ENCODE peak calls at places on chromosome 4, in six cellular contexts. Z, F, P, Q, T and V are unnamed samples.

GRCh38 chr4:7980036-7980435 is 40.4 kb upstream of the AFAP1 start:
- DNase-seq in Z (no peak), Q (no peak), T (no peak), P (no peak), F (no peak), V (no peak)

GRCh38 chr4:73197220-73197619 is 61.4 kb downstream of the ANKRD17 start:
- DNase-seq in T (no peak), F (no peak), Z (no peak), Q (no peak), P (no peak), V (no peak)

GRCh38 chr4:155548173-155548572 is 118.5 kb upstream of the GUCY1A1 start:
- DNase-seq in F (no peak), Z (no peak), T (no peak), P (no peak), Q (no peak), V (no peak)

GRCh38 chr4:2824329-2825183 is 19.1 kb upstream of the ADD1 start:
- DNase-seq in T (no peak), F (no peak), Q (peak), Z (peak), P (no peak), V (no peak)

GRCh38 chr4:127165971-127166370 is 466.8 kb upstream of the INTU start:
- DNase-seq in F (no peak), Z (no peak), P (no peak), T (no peak), Q (no peak), V (no peak)

GRCh38 chr4:53920116-53920515 is 144.3 kb downstream of the CHIC2 start:
- DNase-seq in Q (no peak), P (no peak), F (no peak), T (no peak), Z (no peak), V (no peak)

GRCh38 chr4:186724048-186724860 is 598 bp upstream of the FAT1 start:
- DNase-seq in Q (no peak), T (no peak), F (no peak), P (no peak), Z (peak), V (no peak)

GRCh38 chr4:37891221-37892159 is 606 bp downstream of the TBC1D1 start:
- DNase-seq in Z (no peak), P (no peak), F (peak), Q (no peak), T (peak), V (peak)

GRCh38 chr4:156547439-156547838 is 424.2 kb downstream of the PDGFC start:
- DNase-seq in P (peak), F (no peak), Q (no peak), Z (no peak), T (peak), V (no peak)

GRCh38 chr4:127849505-127850234 is 31.0 kb upstream of the PLK4 start:
- DNase-seq in F (no peak), Z (no peak), T (no peak), Q (no peak), P (no peak), V (no peak)

GRCh38 chr4:85153221-85153620 is 186.7 kb upstream of the WDFY3 start:
- DNase-seq in Z (no peak), Q (no peak), F (no peak), P (no peak), T (no peak), V (no peak)

GRCh38 chr4:118811008-118811764 is 24.7 kb downstream of the SEC24D start:
- DNase-seq in Q (no peak), Z (no peak), F (no peak), P (peak), T (peak), V (no peak)

GRCh38 chr4:14225683-14226207 is 598.2 kb upstream of the BOD1L1 start:
- DNase-seq in T (no peak), Z (no peak), Q (no peak), F (no peak), P (no peak), V (no peak)

DNA sequence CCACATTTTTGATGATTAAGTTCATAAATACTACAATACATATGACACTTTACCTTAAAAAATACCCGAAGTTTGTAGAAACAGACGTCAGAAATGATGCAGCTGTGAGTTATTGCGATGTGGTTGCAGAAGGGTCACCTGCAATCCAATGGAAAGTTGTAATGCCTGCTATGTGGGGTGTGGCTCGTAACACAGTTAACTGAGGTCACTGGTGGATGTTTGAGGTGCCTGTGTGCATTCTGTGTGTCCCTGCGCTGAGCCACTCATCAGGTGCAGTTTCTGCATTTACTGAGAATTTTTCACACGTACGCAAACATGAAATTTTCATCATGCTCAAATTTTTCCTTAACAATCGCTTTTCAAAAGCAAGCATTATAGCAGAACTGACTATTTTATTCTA is 64.1 kb downstream of the ANXA5 start:
- DNase-seq in Z (no peak), F (no peak), Q (no peak), P (no peak), T (no peak), V (no peak)
- H3K4me3 ChIP-seq in Z (no peak), F (no peak), Q (no peak), P (no peak), T (no peak), V (no peak)

GRCh38 chr4:159296061-159296460 is 193.2 kb downstream of the RAPGEF2 start:
- DNase-seq in P (no peak), Z (no peak), Q (no peak), T (no peak), F (no peak), V (no peak)

GRCh38 chr4:159291176-159291575 is 188.3 kb downstream of the RAPGEF2 start:
- DNase-seq in Q (no peak), P (no peak), Z (no peak), F (no peak), T (no peak), V (no peak)

GRCh38 chr4:159292137-159292896 is 189.4 kb downstream of the RAPGEF2 start:
- DNase-seq in F (no peak), Q (no peak), Z (no peak), T (no peak), P (no peak), V (no peak)

GRCh38 chr4:159298502-159298901 is 195.6 kb downstream of the RAPGEF2 start:
- DNase-seq in P (peak), T (no peak), F (no peak), Q (no peak), Z (no peak), V (peak)

GRCh38 chr4:159297088-159297487 is 194.2 kb downstream of the RAPGEF2 start:
- DNase-seq in T (no peak), F (no peak), Z (no peak), Q (no peak), P (no peak), V (no peak)
- TF ChIP-seq CTCF in T (no peak), F (no peak), Z (no peak), Q (no peak), P (no peak), V (no peak)

GRCh38 chr4:139659735-139660424 is 5.7 kb upstream of the MGST2 start:
- DNase-seq in Z (no peak), Q (no peak), P (no peak), T (no peak), F (no peak), V (no peak)

GRCh38 chr4:139660518-139661149 is 5.0 kb upstream of the MGST2 start:
- DNase-seq in Z (no peak), P (no peak), Q (no peak), F (no peak), T (peak), V (no peak)

GRCh38 chr4:139656614-139657486 is 8.8 kb upstream of the MGST2 start:
- DNase-seq in F (peak), Z (no peak), T (peak), P (peak), Q (no peak), V (peak)

GRCh38 chr4:139658983-139659382 is 6.6 kb upstream of the MGST2 start:
- DNase-seq in P (no peak), Z (no peak), F (no peak), Q (no peak), T (no peak), V (no peak)

DNA sequence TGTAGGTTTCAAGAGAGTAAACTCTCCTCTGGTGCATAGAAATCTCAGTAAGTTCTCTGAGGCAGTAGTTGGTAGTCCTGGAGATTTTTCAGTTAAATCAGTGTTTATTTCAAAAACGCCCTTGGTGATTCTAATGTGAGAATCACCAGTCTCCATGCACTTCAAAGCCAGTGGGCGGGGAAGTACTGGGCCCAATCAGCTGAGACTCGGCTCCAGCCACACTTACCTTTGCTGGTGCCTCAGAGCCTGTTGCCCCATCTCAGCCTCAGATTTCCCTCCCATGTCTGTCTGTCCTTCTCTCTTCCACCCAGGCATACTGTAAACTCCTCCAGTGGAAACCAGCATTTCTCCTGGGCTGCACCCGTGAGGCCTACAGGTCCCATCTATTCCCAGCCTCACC is 7.4 kb upstream of the MGST2 start:
- DNase-seq in F (no peak), P (no peak), Z (no peak), T (no peak), Q (no peak), V (no peak)
- H3K4me3 ChIP-seq in F (no peak), P (no peak), Z (no peak), T (no peak), Q (no peak), V (no peak)

GRCh38 chr4:148041606-148042324 is 309.9 kb downstream of the ARHGAP10 start:
- DNase-seq in F (no peak), T (no peak), P (no peak), Q (no peak), Z (no peak), V (no peak)

GRCh38 chr4:148043990-148044645 is 312.2 kb downstream of the ARHGAP10 start:
- DNase-seq in Z (no peak), Q (no peak), P (no peak), T (no peak), F (no peak), V (no peak)

DNA sequence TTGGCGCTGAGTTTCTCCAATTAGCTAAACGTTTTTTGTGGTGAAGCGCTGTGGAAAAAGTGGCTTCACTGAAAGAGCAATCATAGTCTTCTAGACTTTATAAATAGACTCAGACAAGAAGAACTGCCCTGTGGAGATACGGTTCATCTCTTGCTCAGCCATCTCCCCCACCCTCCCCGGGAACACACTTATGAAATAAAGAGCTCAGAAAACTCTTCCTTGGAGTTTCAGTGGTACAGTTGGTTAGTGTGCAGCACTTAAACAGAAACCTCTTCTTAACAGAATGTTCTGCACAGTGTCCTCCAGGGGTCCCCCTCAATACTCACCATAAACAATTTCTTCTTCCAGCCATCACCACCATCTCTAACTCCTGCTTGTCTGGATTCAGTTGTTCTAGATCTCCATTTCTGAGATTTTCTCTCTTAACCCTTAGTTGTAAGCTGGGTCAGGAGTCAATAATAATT is 313.0 kb downstream of the ARHGAP10 start:
- DNase-seq in P (no peak), T (peak), Q (no peak), F (no peak), Z (no peak), V (peak)
- TF ChIP-seq CTCF in P (peak), T (no peak), Q (no peak), F (no peak), Z (no peak), V (peak)

GRCh38 chr4:182828678-182829025 is 88.5 kb downstream of the DCTD start:
- DNase-seq in F (no peak), P (no peak), Q (no peak), Z (no peak), T (peak), V (no peak)

GRCh38 chr4:182831376-182831775 is 85.8 kb downstream of the DCTD start:
- DNase-seq in T (no peak), Q (no peak), F (no peak), Z (no peak), P (no peak), V (no peak)

GRCh38 chr4:182835006-182835740 is 82.0 kb downstream of the DCTD start:
- DNase-seq in Q (no peak), F (no peak), T (no peak), Z (no peak), P (no peak), V (no peak)

GRCh38 chr4:182829196-182829595 is 88.0 kb downstream of the DCTD start:
- DNase-seq in F (no peak), Z (no peak), P (no peak), T (no peak), Q (no peak), V (no peak)

GRCh38 chr4:182832352-182833120 is 84.7 kb downstream of the DCTD start:
- DNase-seq in F (no peak), P (no peak), T (no peak), Q (no peak), Z (no peak), V (no peak)
- H3K4me3 ChIP-seq in F (no peak), P (no peak), T (no peak), Q (no peak), Z (no peak), V (no peak)

GRCh38 chr4:113294910-113295309 is 245.5 kb downstream of the ANK2 start:
- DNase-seq in Z (no peak), F (no peak), P (no peak), Q (no peak), T (no peak), V (no peak)
- TF ChIP-seq CTCF in Z (no peak), F (no peak), P (peak), Q (no peak), T (no peak), V (no peak)